ENCODE peak calls at places on chromosome 1, in six cellular contexts. M, R, F, Q, N and L are unnamed samples.

GRCh38 chr1:45499415-45499769 is 481 bp downstream of the CCDC163 start:
- DNase-seq in M (no peak), R (no peak), F (no peak), Q (no peak), N (no peak), L (no peak)

GRCh38 chr1:161001537-161001936 is 19.4 kb downstream of the F11R start:
- DNase-seq in M (no peak), R (no peak), F (no peak), Q (no peak), N (no peak), L (no peak)

GRCh38 chr1:197343663-197344273 is 75.7 kb downstream of the CRB1 start:
- DNase-seq in M (no peak), R (no peak), F (no peak), Q (no peak), N (no peak), L (no peak)

GRCh38 chr1:156121441-156121840 is 6.9 kb downstream of the LMNA start:
- DNase-seq in M (no peak), R (no peak), F (peak), Q (no peak), N (no peak), L (no peak)

GRCh38 chr1:56788588-56788987 is 30.6 kb downstream of the FYB2 start:
- DNase-seq in M (no peak), R (peak), F (no peak), Q (peak), N (no peak), L (peak)

GRCh38 chr1:184617433-184618029 is 137.1 kb downstream of the EDEM3 start:
- DNase-seq in M (no peak), R (no peak), F (no peak), Q (no peak), N (no peak), L (no peak)

GRCh38 chr1:119367332-119368124 is 1.1 kb upstream of the HAO2 start:
- DNase-seq in M (no peak), R (no peak), F (no peak), Q (peak), N (no peak), L (no peak)

GRCh38 chr1:177645491-177645890 is 324.4 kb downstream of the SEC16B start:
- DNase-seq in M (no peak), R (no peak), F (no peak), Q (no peak), N (no peak), L (no peak)

GRCh38 chr1:27300341-27301051 is 21.5 kb upstream of the TMEM222 start:
- DNase-seq in M (peak), R (peak), F (peak), Q (peak), N (peak), L (no peak)

GRCh38 chr1:53738205-53739108 is 507 bp downstream of the GLIS1 start:
- DNase-seq in M (no peak), R (no peak), F (no peak), Q (no peak), N (no peak), L (no peak)

GRCh38 chr1:171664976-171665375 is 12.5 kb upstream of the MYOC start:
- DNase-seq in M (no peak), R (no peak), F (no peak), Q (no peak), N (no peak), L (peak)

GRCh38 chr1:171674443-171675405 is 22.2 kb upstream of the MYOC start:
- DNase-seq in M (no peak), R (no peak), F (no peak), Q (no peak), N (no peak), L (no peak)

GRCh38 chr1:171668372-171668771 is 15.9 kb upstream of the MYOC start:
- DNase-seq in M (no peak), R (no peak), F (no peak), Q (no peak), N (no peak), L (no peak)

GRCh38 chr1:171666114-171666769 is 13.8 kb upstream of the MYOC start:
- DNase-seq in M (no peak), R (no peak), F (no peak), Q (no peak), N (no peak), L (no peak)

GRCh38 chr1:171670739-171671138 is 18.3 kb upstream of the MYOC start:
- DNase-seq in M (no peak), R (no peak), F (no peak), Q (no peak), N (no peak), L (no peak)
- TF ChIP-seq CTCF in M (no peak), R (no peak), F (no peak), Q (no peak), N (no peak), L (no peak)

GRCh38 chr1:167683641-167684502 is 37.9 kb upstream of the MPZL1 start:
- DNase-seq in M (peak), R (peak), F (peak), Q (peak), N (no peak), L (no peak)
- TF ChIP-seq CTCF in M (no peak), R (no peak), F (no peak), Q (no peak), N (no peak), L (no peak)

DNA sequence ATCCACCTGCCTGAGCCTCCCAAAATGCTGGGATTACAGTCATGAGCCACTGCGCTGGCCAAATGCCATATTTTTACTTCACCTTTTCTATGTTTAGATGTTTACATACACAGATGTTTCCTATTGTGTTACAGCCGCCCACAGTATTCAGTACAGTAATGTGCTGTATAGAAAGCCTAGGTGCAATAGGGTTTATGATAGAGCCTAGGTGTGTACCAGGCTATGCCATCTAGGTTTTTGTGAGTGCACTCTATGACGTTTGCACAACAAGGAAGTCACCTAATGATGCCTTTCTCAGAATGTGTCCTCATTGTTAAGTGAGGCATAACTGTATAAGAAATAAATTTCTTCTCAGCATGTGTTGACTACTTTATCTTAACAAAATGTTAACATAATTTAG is 153.5 kb downstream of the CHRM3 start:
- DNase-seq in M (no peak), R (no peak), F (no peak), Q (no peak), N (no peak), L (no peak)
- TF ChIP-seq CTCF in M (no peak), R (no peak), F (no peak), Q (no peak), N (no peak), L (no peak)

DNA sequence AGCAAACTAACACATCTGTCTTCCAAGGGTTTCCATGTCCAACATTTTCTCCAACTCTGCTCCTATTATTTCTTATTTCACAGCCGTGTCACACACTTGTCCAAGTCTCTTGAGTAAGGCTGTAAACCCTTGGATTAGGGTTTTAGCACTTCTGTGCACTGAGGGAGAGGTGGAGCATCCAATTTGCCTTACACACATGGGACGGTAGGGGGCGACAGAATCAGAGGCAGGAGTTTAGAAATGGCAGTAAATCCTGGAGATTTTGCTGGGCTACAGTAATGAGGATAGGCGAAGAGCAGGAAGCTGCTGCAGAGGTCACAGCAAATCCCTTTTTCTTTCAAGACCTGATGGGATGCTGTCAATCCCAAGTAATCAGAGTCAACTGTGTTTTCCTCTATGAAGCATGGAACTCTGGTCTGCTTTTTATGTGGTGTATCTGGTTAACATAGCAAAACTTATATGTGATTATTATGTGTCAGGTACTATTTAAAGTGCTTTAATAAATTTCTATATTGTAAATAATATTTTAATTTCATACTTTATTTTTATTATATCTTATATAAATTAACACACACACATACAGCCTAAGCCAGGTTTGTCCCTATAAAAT is 15.4 kb upstream of the LCE5A start:
- DNase-seq in M (no peak), R (no peak), F (no peak), Q (peak), N (no peak), L (no peak)
- TF ChIP-seq CTCF in M (no peak), R (peak), F (no peak), Q (peak), N (peak), L (peak)

GRCh38 chr1:246455487-246455886 is 51.6 kb downstream of the SMYD3 start:
- DNase-seq in M (no peak), R (no peak), F (no peak), Q (no peak), N (no peak), L (no peak)

GRCh38 chr1:246454655-246455054 is 52.4 kb downstream of the SMYD3 start:
- DNase-seq in M (no peak), R (no peak), F (no peak), Q (no peak), N (no peak), L (no peak)

GRCh38 chr1:246447501-246447900 is 59.6 kb downstream of the SMYD3 start:
- DNase-seq in M (no peak), R (no peak), F (no peak), Q (no peak), N (no peak), L (no peak)

GRCh38 chr1:246448373-246448772 is 58.7 kb downstream of the SMYD3 start:
- DNase-seq in M (no peak), R (no peak), F (no peak), Q (no peak), N (no peak), L (no peak)

GRCh38 chr1:246450485-246451251 is 56.4 kb downstream of the SMYD3 start:
- DNase-seq in M (no peak), R (no peak), F (no peak), Q (peak), N (no peak), L (no peak)
- TF ChIP-seq CTCF in M (peak), R (peak), F (peak), Q (peak), N (peak), L (peak)

GRCh38 chr1:174413632-174414031 is 34.1 kb upstream of the GPR52 start:
- DNase-seq in M (peak), R (no peak), F (no peak), Q (no peak), N (no peak), L (no peak)
- TF ChIP-seq CTCF in M (peak), R (peak), F (no peak), Q (peak), N (no peak), L (peak)

DNA sequence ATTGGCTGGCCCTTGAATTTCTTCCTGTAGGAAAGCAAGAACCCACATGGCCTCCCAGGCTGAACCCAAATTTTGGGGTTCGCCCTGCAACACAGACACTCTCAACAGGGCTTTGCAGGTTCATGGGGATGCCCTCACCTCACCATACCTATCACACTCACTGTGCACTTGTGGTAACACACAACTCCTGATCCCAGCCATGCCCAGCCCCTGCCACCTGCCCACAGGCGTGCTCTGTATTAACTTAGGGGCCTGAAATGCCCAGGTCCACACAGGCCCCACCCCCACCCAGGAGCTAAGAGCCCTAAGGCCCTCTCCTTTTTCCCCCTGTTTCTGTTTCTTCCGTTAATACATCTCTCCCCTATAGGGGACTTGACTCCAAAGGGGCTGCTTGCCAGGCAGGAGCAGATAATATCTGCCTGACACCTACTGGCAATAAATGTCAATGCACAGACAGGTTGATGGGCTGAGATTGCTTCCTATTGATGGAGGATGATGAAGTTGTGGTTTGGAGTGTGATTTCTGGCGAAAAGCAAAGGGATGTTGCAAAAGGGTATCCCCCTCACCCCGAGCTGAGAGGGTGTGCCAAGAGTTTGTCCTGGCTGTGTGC is 171.5 kb downstream of the AJAP1 start:
- DNase-seq in M (peak), R (peak), F (no peak), Q (peak), N (no peak), L (no peak)
- TF ChIP-seq CTCF in M (peak), R (peak), F (no peak), Q (peak), N (peak), L (peak)

GRCh38 chr1:36497207-36497606 is 14.5 kb upstream of the CSF3R start:
- DNase-seq in M (no peak), R (no peak), F (no peak), Q (no peak), N (no peak), L (no peak)

GRCh38 chr1:36487906-36488305 is 5.2 kb upstream of the CSF3R start:
- DNase-seq in M (no peak), R (no peak), F (no peak), Q (no peak), N (no peak), L (no peak)

GRCh38 chr1:36493524-36493923 is 10.8 kb upstream of the CSF3R start:
- DNase-seq in M (no peak), R (no peak), F (no peak), Q (no peak), N (no peak), L (no peak)

GRCh38 chr1:36494971-36495370 is 12.3 kb upstream of the CSF3R start:
- DNase-seq in M (no peak), R (no peak), F (no peak), Q (no peak), N (no peak), L (no peak)

GRCh38 chr1:36492491-36492890 is 9.8 kb upstream of the CSF3R start:
- DNase-seq in M (no peak), R (no peak), F (no peak), Q (no peak), N (no peak), L (no peak)
- TF ChIP-seq CTCF in M (no peak), R (no peak), F (no peak), Q (no peak), N (no peak), L (no peak)